ENCODE peak calls at places on chromosomes 12 and 14, in seven cellular contexts. C is WTC11, L is ovary, X is endodermal cell, V is body of pancreas, F is astrocyte, E is lower lobe of right lung. W is an unnamed sample.

GRCh38 chr14:77663289-77663688 is 44.5 kb downstream of the ALKBH1 start:
- DNase-seq in C (no peak), L (no peak), X (no peak), V (no peak), F (peak; percentile 50), E (no peak), W (no peak)

GRCh38 chr12:21774358-21775129 is at the start of gene KCNJ8:
- DNase-seq in C (peak; percentile 77), L (peak; percentile 88), X (peak; percentile 96), V (peak; percentile 95), F (peak; percentile 31), E (peak; percentile 83), W (no peak)

GRCh38 chr12:66176525-66176924 is 6.7 kb upstream of the TMBIM4 start:
- DNase-seq in C (no peak), L (no peak), X (no peak), V (no peak), F (no peak), E (no peak), W (no peak)

GRCh38 chr14:64743061-64743460 is 38.8 kb downstream of the PLEKHG3 start:
- DNase-seq in C (no peak), L (no peak), X (no peak), V (no peak), F (no peak), E (no peak), W (no peak)

GRCh38 chr12:14238224-14238792 is 127.2 kb upstream of the ATF7IP start:
- DNase-seq in C (no peak), L (no peak), X (no peak), V (no peak), F (no peak), E (no peak), W (no peak)

GRCh38 chr12:131067993-131068942 is 114.6 kb downstream of the ADGRD1 start:
- DNase-seq in C (no peak), L (no peak), X (peak; percentile 26), V (no peak), F (no peak), E (no peak), W (no peak)

GRCh38 chr12:31835276-31835882 is 106.6 kb upstream of the AMN1 start:
- DNase-seq in C (no peak), L (no peak), X (no peak), V (peak; percentile 13), F (no peak), E (no peak), W (peak; percentile 47)

GRCh38 chr12:1474059-1474537 is 120.3 kb downstream of the FBXL14 start:
- DNase-seq in C (no peak), L (no peak), X (peak; percentile 52), V (no peak), F (peak; percentile 99), E (no peak), W (no peak)

GRCh38 chr12:79935624-79936040 is 735 bp upstream of the PPP1R12A start:
- DNase-seq in C (no peak), L (peak; percentile 48), X (no peak), V (no peak), F (peak; percentile 41), E (no peak), W (peak; percentile 20)

GRCh38 chr14:103086771-103087342 is 2.8 kb downstream of the LBHD2 start:
- DNase-seq in C (no peak), L (no peak), X (peak; percentile 31), V (no peak), F (no peak), E (peak; percentile 41), W (no peak)

GRCh38 chr14:104799657-104800599 is 973 bp upstream of the ZBTB42 start:
- DNase-seq in C (peak; percentile 70), L (peak; percentile 91), X (peak; percentile 88), V (peak; percentile 91), F (peak; percentile 57), E (peak; percentile 94), W (peak; percentile 78)

DNA sequence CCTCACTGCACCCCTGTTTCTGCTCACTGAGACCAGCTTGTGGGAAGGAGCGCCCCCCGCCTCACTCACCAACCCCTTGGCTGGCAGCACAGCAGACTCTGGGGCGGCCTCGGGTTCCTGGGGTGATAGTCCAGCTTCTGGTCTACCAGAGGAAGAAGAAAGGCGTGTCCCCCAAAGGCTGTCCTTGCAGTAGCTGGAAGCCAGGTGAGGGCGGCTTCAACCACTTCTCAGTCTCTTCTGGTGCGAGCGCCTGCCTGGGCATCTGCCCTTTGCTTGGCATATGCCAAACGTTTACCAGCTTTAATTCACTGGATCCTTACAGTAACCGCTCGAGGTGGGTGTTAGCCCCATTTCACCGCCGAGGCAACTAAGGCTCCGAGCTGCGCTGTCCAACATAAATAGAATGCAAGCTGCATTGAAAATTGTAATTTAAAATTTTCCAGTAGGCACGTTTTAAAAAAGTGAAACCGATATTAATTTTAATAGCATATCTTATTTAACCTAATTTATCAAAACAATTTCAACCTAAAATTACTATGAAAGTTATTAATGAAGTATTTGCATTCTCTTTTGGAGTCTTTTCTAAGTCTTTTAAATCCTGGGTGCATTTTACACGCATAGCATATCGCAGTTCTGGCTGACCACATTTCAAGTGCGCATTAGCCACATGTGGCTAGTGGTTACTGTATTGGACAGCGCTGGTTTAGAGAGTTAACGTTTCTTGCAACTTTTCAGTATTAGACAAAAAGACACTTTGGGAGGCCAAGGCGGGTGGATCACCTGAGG is 872 bp downstream of the FAM177A1 start:
- DNase-seq in C (no peak), L (no peak), X (no peak), V (peak; percentile 60), F (peak; percentile 23), E (no peak), W (no peak)
- TF ChIP-seq CTCF in C (no peak), L (no peak), X (no peak), V (peak; percentile 33), F (no peak), E (no peak), W (no peak)

DNA sequence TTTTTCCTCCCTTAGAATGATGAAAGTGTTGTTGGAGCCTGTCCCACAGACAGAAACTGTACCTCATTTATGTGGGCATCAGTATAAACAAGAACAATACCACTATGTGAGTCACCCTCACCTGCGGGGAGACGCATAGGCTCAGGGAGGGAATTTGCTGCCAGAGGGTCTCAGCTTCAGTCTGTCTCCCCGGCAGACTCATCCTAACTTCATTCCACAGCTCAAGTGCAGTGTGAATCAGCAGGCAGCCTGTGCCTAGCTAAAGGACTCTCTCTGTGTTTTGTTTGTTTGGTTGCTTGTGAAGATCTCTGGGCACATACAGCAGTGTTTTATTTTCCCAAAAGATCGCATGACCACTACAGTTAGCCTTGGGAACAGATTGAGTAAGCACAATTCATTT is 98.9 kb downstream of the PRKCH start:
- DNase-seq in C (no peak), L (no peak), X (peak; percentile 76), V (no peak), F (peak; percentile 7), E (no peak), W (no peak)
- TF ChIP-seq CTCF in C (no peak), L (no peak), X (no peak), V (no peak), F (no peak), E (no peak), W (no peak)

GRCh38 chr12:52971701-52972329 is 22.9 kb downstream of the KRT18 start:
- DNase-seq in C (no peak), L (no peak), X (peak; percentile 92), V (no peak), F (peak; percentile 47), E (no peak), W (peak; percentile 49)

GRCh38 chr12:52976574-52977071 is 27.7 kb downstream of the KRT18 start:
- DNase-seq in C (no peak), L (no peak), X (peak; percentile 83), V (peak; percentile 13), F (peak; percentile 71), E (no peak), W (no peak)

GRCh38 chr12:52977195-52977594 is 28.3 kb downstream of the KRT18 start:
- DNase-seq in C (no peak), L (no peak), X (peak; percentile 65), V (no peak), F (no peak), E (no peak), W (no peak)

GRCh38 chr12:52975204-52975603 is 26.3 kb downstream of the KRT18 start:
- DNase-seq in C (no peak), L (no peak), X (no peak), V (no peak), F (no peak), E (no peak), W (no peak)

GRCh38 chr12:52975820-52976573 is 27.1 kb downstream of the KRT18 start:
- DNase-seq in C (peak; percentile 63), L (no peak), X (peak; percentile 95), V (no peak), F (no peak), E (peak; percentile 57), W (peak; percentile 77)
- TF ChIP-seq CTCF in C (no peak), L (no peak), X (peak; percentile 77), V (no peak), F (no peak), E (no peak), W (no peak)

GRCh38 chr12:106956048-106956935 is 585 bp downstream of the TMEM263 start:
- DNase-seq in C (peak; percentile 14), L (peak; percentile 84), X (peak; percentile 94), V (peak; percentile 83), F (peak; percentile 90), E (peak; percentile 71), W (peak; percentile 73)
- TF ChIP-seq CTCF in C (no peak), L (no peak), X (peak; percentile 56), V (peak; percentile 1), F (no peak), E (peak; percentile 21), W (no peak)

GRCh38 chr12:120686690-120687569 is at the start of gene MLEC:
- DNase-seq in C (peak; percentile 99), L (peak; percentile 98), X (peak; percentile 100), V (peak; percentile 99), F (peak; percentile 91), E (peak; percentile 98), W (peak; percentile 99)
- TF ChIP-seq CTCF in C (no peak), L (no peak), X (peak; percentile 35), V (no peak), F (no peak), E (peak; percentile 15), W (no peak)

GRCh38 chr12:45166056-45166455 is 49.8 kb upstream of the ANO6 start:
- DNase-seq in C (no peak), L (no peak), X (no peak), V (no peak), F (peak; percentile 18), E (no peak), W (no peak)

GRCh38 chr12:45165284-45165683 is 50.6 kb upstream of the ANO6 start:
- DNase-seq in C (no peak), L (no peak), X (no peak), V (no peak), F (no peak), E (no peak), W (no peak)

GRCh38 chr12:45168976-45169375 is 46.9 kb upstream of the ANO6 start:
- DNase-seq in C (no peak), L (no peak), X (no peak), V (no peak), F (no peak), E (no peak), W (no peak)

GRCh38 chr12:45174595-45174994 is 41.3 kb upstream of the ANO6 start:
- DNase-seq in C (no peak), L (no peak), X (no peak), V (no peak), F (no peak), E (no peak), W (no peak)

GRCh38 chr12:45170456-45171042 is 45.3 kb upstream of the ANO6 start:
- DNase-seq in C (peak; percentile 91), L (peak; percentile 75), X (peak; percentile 96), V (peak; percentile 78), F (peak; percentile 45), E (peak; percentile 79), W (peak; percentile 85)
- TF ChIP-seq CTCF in C (peak; percentile 89), L (no peak), X (peak; percentile 95), V (peak; percentile 73), F (peak; percentile 87), E (peak; percentile 93), W (peak; percentile 78)